ENCODE peak calls at places on chromosome 12, in five cellular contexts. A, G, D, X and U are unnamed samples.

GRCh38 chr12:78376257-78376656 is 488.3 kb upstream of the SYT1 start:
- DNase-seq in X (no peak), D (no peak), G (no peak), A (no peak), U (no peak)

GRCh38 chr12:98073610-98074009 is 441.8 kb upstream of the TMPO start:
- DNase-seq in X (no peak), D (no peak), A (no peak), G (no peak), U (no peak)

GRCh38 chr12:6532927-6533652 is 1.2 kb upstream of the GAPDH start:
- DNase-seq in D (no peak), G (peak; percentile 83), X (peak; percentile 68), A (peak; percentile 60), U (peak; percentile 78)

GRCh38 chr12:104456950-104457745 is 400 bp downstream of the CHST11 start:
- DNase-seq in G (peak; percentile 59), X (peak; percentile 55), A (peak; percentile 80), D (peak; percentile 55), U (peak; percentile 87)

GRCh38 chr12:74728006-74728405 is 190.4 kb downstream of the ATXN7L3B start:
- DNase-seq in A (no peak), D (no peak), G (no peak), X (no peak), U (no peak)

GRCh38 chr12:130281157-130281799 is 56.4 kb upstream of the PIWIL1 start:
- DNase-seq in D (peak; percentile 34), A (no peak), G (no peak), X (peak; percentile 68), U (peak; percentile 7)

GRCh38 chr12:20463920-20464524 is 95.7 kb downstream of the PDE3A start:
- DNase-seq in X (no peak), A (peak; percentile 47), D (no peak), G (no peak), U (peak; percentile 60)

GRCh38 chr12:30047499-30048262 is 263.9 kb upstream of the TMTC1 start:
- DNase-seq in G (peak; percentile 7), A (peak; percentile 62), X (no peak), D (no peak), U (no peak)

GRCh38 chr12:5094986-5095385 is 51.3 kb downstream of the KCNA5 start:
- DNase-seq in A (no peak), G (no peak), X (no peak), D (no peak), U (no peak)

GRCh38 chr12:131027876-131028586 is 74.3 kb downstream of the ADGRD1 start:
- DNase-seq in G (no peak), X (no peak), D (no peak), A (no peak), U (no peak)

GRCh38 chr12:65208957-65209654 is 39.7 kb downstream of the LEMD3 start:
- DNase-seq in X (no peak), D (no peak), A (no peak), G (no peak), U (no peak)